ENCODE peak calls at places on chromosomes 4 and X, in ten cellular contexts. F, S, P, R, Y, L, M, B, Q and J are unnamed samples.

GRCh38 chrX:8273451-8273894 is 102.4 kb upstream of the VCX2 start:
- DNase-seq in F (no peak), S (no peak), P (no peak), R (no peak), Y (no peak), L (no peak), M (no peak), B (no peak), Q (no peak), J (no peak)

GRCh38 chr4:77927991-77928925 is 65.6 kb downstream of the MRPL1 start:
- DNase-seq in F (no peak), S (peak), P (no peak), R (no peak), Y (peak), L (no peak), M (no peak), B (no peak), Q (no peak), J (no peak)

GRCh38 chr4:137968956-137969709 is 273.0 kb downstream of the SLC7A11 start:
- DNase-seq in F (no peak), S (no peak), P (no peak), R (no peak), Y (peak), L (no peak), M (no peak), B (no peak), Q (no peak), J (peak)

GRCh38 chr4:26647523-26648224 is 63.8 kb downstream of the TBC1D19 start:
- DNase-seq in F (peak), S (no peak), P (no peak), R (no peak), Y (no peak), L (no peak), M (no peak), B (no peak), Q (no peak), J (no peak)

GRCh38 chr4:52751349-52751911 is at the start of gene ERVMER34-1:
- DNase-seq in F (peak), S (no peak), P (no peak), R (no peak), Y (no peak), L (no peak), M (no peak), B (no peak), Q (no peak), J (no peak)

GRCh38 chr4:135552131-135552530 is 1350.5 kb upstream of the PABPC4L start:
- DNase-seq in F (no peak), S (no peak), P (no peak), R (no peak), Y (no peak), L (no peak), M (no peak), B (no peak), Q (no peak), J (no peak)

GRCh38 chr4:33162122-33162521 is 2442.0 kb downstream of the PCDH7 start:
- DNase-seq in F (no peak), S (no peak), P (no peak), R (no peak), Y (no peak), L (no peak), M (no peak), B (no peak), Q (no peak), J (no peak)

GRCh38 chr4:56271121-56271520 is 116.2 kb downstream of the AASDH start:
- DNase-seq in F (no peak), S (no peak), P (no peak), R (no peak), Y (no peak), L (no peak), M (no peak), B (no peak), Q (no peak), J (no peak)

GRCh38 chr4:114383721-114384120 is 214.9 kb upstream of the UGT8 start:
- DNase-seq in F (no peak), S (peak), P (peak), R (no peak), Y (peak), L (no peak), M (no peak), B (peak), Q (no peak), J (peak)

GRCh38 chr4:179662522-179662921 is 2220.3 kb upstream of the AGA start:
- DNase-seq in F (no peak), S (no peak), P (no peak), R (no peak), Y (no peak), L (no peak), M (no peak), B (no peak), Q (no peak), J (peak)

GRCh38 chrX:17674611-17675010 is 62.7 kb upstream of the SCML1 start:
- DNase-seq in F (no peak), S (no peak), P (no peak), R (no peak), Y (no peak), L (no peak), M (no peak), B (no peak), Q (no peak), J (no peak)

GRCh38 chrX:144801786-144802185 is 445.5 kb upstream of the SPANXN1 start:
- DNase-seq in F (no peak), S (peak), P (no peak), R (no peak), Y (no peak), L (no peak), M (no peak), B (no peak), Q (no peak), J (no peak)

GRCh38 chrX:99820197-99820596 is 589.9 kb downstream of the PCDH19 start:
- DNase-seq in F (no peak), S (no peak), P (no peak), R (no peak), Y (no peak), L (no peak), M (no peak), B (no peak), Q (no peak), J (no peak)

GRCh38 chrX:69038188-69038587 is 127.1 kb downstream of the PJA1 start:
- DNase-seq in F (no peak), S (no peak), P (no peak), R (no peak), Y (no peak), L (no peak), M (no peak), B (no peak), Q (no peak), J (no peak)

GRCh38 chr4:6470502-6471302 is 1.7 kb downstream of the PPP2R2C start:
- DNase-seq in F (peak), S (peak), P (peak), R (no peak), Y (no peak), L (no peak), M (peak), B (no peak), Q (no peak), J (no peak)

GRCh38 chrX:129823115-129823514 is 20.6 kb downstream of the ZDHHC9 start:
- DNase-seq in F (peak), S (peak), P (no peak), R (peak), Y (peak), L (peak), M (no peak), B (no peak), Q (peak), J (no peak)

GRCh38 chrX:44105228-44105913 is 132.2 kb upstream of the NDP start:
- DNase-seq in F (peak), S (no peak), P (no peak), R (no peak), Y (no peak), L (no peak), M (no peak), B (no peak), Q (no peak), J (no peak)

GRCh38 chrX:136328933-136329332 is 28.2 kb downstream of the ADGRG4 start:
- DNase-seq in F (no peak), S (no peak), P (no peak), R (no peak), Y (no peak), L (no peak), M (no peak), B (no peak), Q (no peak), J (no peak)

GRCh38 chr4:40916880-40917279 is 167.1 kb downstream of the NSUN7 start:
- DNase-seq in F (peak), S (peak), P (no peak), R (no peak), Y (no peak), L (no peak), M (no peak), B (no peak), Q (no peak), J (no peak)

GRCh38 chr4:95129708-95130343 is 372.1 kb downstream of the BMPR1B start:
- DNase-seq in F (no peak), S (peak), P (peak), R (no peak), Y (peak), L (no peak), M (no peak), B (peak), Q (no peak), J (peak)

GRCh38 chrX:104427693-104428092 is 138.3 kb upstream of the IL1RAPL2 start:
- DNase-seq in F (no peak), S (no peak), P (no peak), R (no peak), Y (no peak), L (no peak), M (no peak), B (no peak), Q (no peak), J (no peak)

GRCh38 chrX:129984196-129984962 is 1.9 kb downstream of the BCORL1 start:
- DNase-seq in F (peak), S (no peak), P (no peak), R (peak), Y (no peak), L (peak), M (peak), B (no peak), Q (no peak), J (no peak)

GRCh38 chr4:8601556-8601955 is 9.0 kb downstream of the CPZ start:
- DNase-seq in F (no peak), S (no peak), P (no peak), R (no peak), Y (no peak), L (no peak), M (no peak), B (no peak), Q (no peak), J (no peak)

GRCh38 chr4:4457803-4458550 is 71.1 kb downstream of the NSG1 start:
- DNase-seq in F (peak), S (no peak), P (peak), R (no peak), Y (no peak), L (no peak), M (no peak), B (no peak), Q (no peak), J (no peak)

GRCh38 chr4:8830611-8831200 is 40.9 kb downstream of the HMX1 start:
- DNase-seq in F (no peak), S (no peak), P (no peak), R (no peak), Y (no peak), L (no peak), M (no peak), B (no peak), Q (no peak), J (no peak)